ENCODE peak calls at places on chromosomes 11 and 22, in four cellular contexts. L, N, E and M are unnamed samples.

GRCh38 chr22:41827671-41828070 is 5.2 kb upstream of the SREBF2 start:
- DNase-seq in L (no peak), N (no peak), E (no peak), M (no peak)

GRCh38 chr11:68589817-68590216 is 94.5 kb upstream of the GAL start:
- DNase-seq in N (no peak), L (no peak), E (no peak), M (no peak)

GRCh38 chr11:17075506-17075905 is 2.0 kb downstream of the RPS13 start:
- DNase-seq in N (no peak), E (no peak), L (no peak), M (no peak)

GRCh38 chr11:134272381-134273316 is 3.5 kb upstream of the GLB1L3 start:
- DNase-seq in L (no peak), E (no peak), N (no peak), M (no peak)

GRCh38 chr11:113182288-113182687 is 132.1 kb upstream of the TTC12 start:
- DNase-seq in N (no peak), L (no peak), E (no peak), M (no peak)

GRCh38 chr11:12127206-12127898 is 17.0 kb downstream of the MICAL2 start:
- DNase-seq in L (no peak), E (no peak), N (no peak), M (no peak)

GRCh38 chr11:48094643-48095339 is 114.4 kb downstream of the PTPRJ start:
- DNase-seq in E (no peak), N (no peak), L (no peak), M (no peak)

GRCh38 chr11:11211888-11212287 is 141.2 kb downstream of the CSNK2A3 start:
- DNase-seq in L (no peak), E (no peak), N (no peak), M (no peak)

GRCh38 chr11:32173435-32173834 is 82.6 kb downstream of the RCN1 start:
- DNase-seq in E (no peak), N (peak), L (peak), M (peak)

GRCh38 chr11:106917973-106918372 is 100.3 kb downstream of the GUCY1A2 start:
- DNase-seq in N (no peak), E (no peak), L (no peak), M (no peak)

GRCh38 chr11:6737872-6738466 is 33.8 kb downstream of the OR2AG2 start:
- DNase-seq in E (no peak), N (peak), L (peak), M (no peak)

GRCh38 chr11:88175004-88175706 is at the start of gene RAB38:
- DNase-seq in N (peak), L (no peak), E (no peak), M (peak)

GRCh38 chr11:44680982-44681597 is 45.7 kb upstream of the TSPAN18 start:
- DNase-seq in L (no peak), E (no peak), N (no peak), M (no peak)

GRCh38 chr11:1628506-1629325 is 859 bp upstream of the KRTAP5-5 start:
- DNase-seq in E (no peak), L (peak), N (peak), M (peak)

GRCh38 chr11:116842909-116843308 is 5.5 kb upstream of the APOA1 start:
- DNase-seq in N (peak), E (no peak), L (no peak), M (peak)

GRCh38 chr11:121595717-121596156 is 143.0 kb upstream of the SORL1-AS1 start:
- DNase-seq in L (peak), N (no peak), E (no peak), M (peak)

GRCh38 chr22:41245917-41246499 is 5.3 kb upstream of the CHADL start:
- DNase-seq in E (no peak), N (no peak), L (no peak), M (no peak)

GRCh38 chr22:41352058-41352457 is 29.7 kb upstream of the TEF start:
- DNase-seq in E (no peak), N (no peak), L (peak), M (no peak)

GRCh38 chr11:34501500-34501899 is 12.1 kb downstream of the ELF5 start:
- DNase-seq in E (no peak), L (no peak), N (no peak), M (peak)

GRCh38 chr22:43154887-43155536 is 3.7 kb downstream of the TSPO start:
- DNase-seq in E (no peak), N (peak), L (no peak), M (peak)

GRCh38 chr22:36397081-36397766 is 9.5 kb upstream of the MYH9 start:
- DNase-seq in N (no peak), E (no peak), L (peak), M (peak)

GRCh38 chr11:92769125-92769524 is 200.3 kb upstream of the MTNR1B start:
- DNase-seq in L (no peak), E (no peak), N (no peak), M (no peak)

GRCh38 chr22:45400046-45400445 is 13.4 kb downstream of the SMC1B start:
- DNase-seq in E (no peak), N (no peak), L (no peak), M (no peak)

GRCh38 chr11:79040348-79040747 is 400.5 kb downstream of the TENM4 start:
- DNase-seq in E (no peak), N (no peak), L (no peak), M (no peak)

GRCh38 chr11:18731949-18732821 is 6.2 kb upstream of the IGSF22 start:
- DNase-seq in L (peak), E (peak), N (peak), M (peak)

GRCh38 chr11:133403900-133404299 is 128.4 kb downstream of the OPCML start:
- DNase-seq in E (no peak), N (no peak), L (no peak), M (no peak)

GRCh38 chr11:72655896-72656464 is 18.2 kb downstream of the PDE2A start:
- DNase-seq in L (no peak), N (no peak), E (no peak), M (no peak)

GRCh38 chr22:36279219-36279666 is 26.3 kb downstream of the APOL1 start:
- DNase-seq in L (no peak), N (no peak), E (no peak), M (no peak)

GRCh38 chr11:95912902-95913560 is 10.9 kb downstream of the MTMR2 start:
- DNase-seq in L (no peak), N (no peak), E (no peak), M (no peak)

GRCh38 chr11:77199346-77199745 is 71.3 kb downstream of the MYO7A start:
- DNase-seq in L (no peak), N (peak), E (no peak), M (no peak)

GRCh38 chr11:3808846-3809623 is 675 bp downstream of the PGAP2 start:
- DNase-seq in E (no peak), L (peak), N (peak), M (peak)

GRCh38 chr11:8766043-8766992 is 83.7 kb downstream of the RPL27A start:
- DNase-seq in L (no peak), N (peak), E (no peak), M (no peak)

GRCh38 chr11:108752297-108752751 is 87.5 kb downstream of the DDX10 start:
- DNase-seq in L (no peak), N (no peak), E (no peak), M (no peak)

GRCh38 chr11:57764527-57764926 is 2.9 kb downstream of the CTNND1 start:
- DNase-seq in N (no peak), L (no peak), E (no peak), M (no peak)

GRCh38 chr11:125952973-125953372 is 7.1 kb downstream of the VSIG10L2 start:
- DNase-seq in N (peak), E (no peak), L (no peak), M (peak)

GRCh38 chr11:110093407-110094297 is 460 bp downstream of the ZC3H12C start:
- DNase-seq in L (no peak), N (peak), E (peak), M (peak)
- TF ChIP-seq POLR2A in L (no peak), N (no peak), E (peak), M (peak)

GRCh38 chr22:47142427-47143046 is 380.1 kb downstream of the TBC1D22A start:
- DNase-seq in E (no peak), L (no peak), N (no peak), M (no peak)

GRCh38 chr22:47145883-47146282 is 383.4 kb downstream of the TBC1D22A start:
- DNase-seq in E (no peak), N (no peak), L (no peak), M (no peak)

GRCh38 chr22:47144076-47144765 is 381.8 kb downstream of the TBC1D22A start:
- DNase-seq in N (peak), E (no peak), L (no peak), M (peak)

GRCh38 chr22:47144791-47145425 is 382.5 kb downstream of the TBC1D22A start:
- DNase-seq in L (no peak), E (no peak), N (peak), M (peak)

DNA sequence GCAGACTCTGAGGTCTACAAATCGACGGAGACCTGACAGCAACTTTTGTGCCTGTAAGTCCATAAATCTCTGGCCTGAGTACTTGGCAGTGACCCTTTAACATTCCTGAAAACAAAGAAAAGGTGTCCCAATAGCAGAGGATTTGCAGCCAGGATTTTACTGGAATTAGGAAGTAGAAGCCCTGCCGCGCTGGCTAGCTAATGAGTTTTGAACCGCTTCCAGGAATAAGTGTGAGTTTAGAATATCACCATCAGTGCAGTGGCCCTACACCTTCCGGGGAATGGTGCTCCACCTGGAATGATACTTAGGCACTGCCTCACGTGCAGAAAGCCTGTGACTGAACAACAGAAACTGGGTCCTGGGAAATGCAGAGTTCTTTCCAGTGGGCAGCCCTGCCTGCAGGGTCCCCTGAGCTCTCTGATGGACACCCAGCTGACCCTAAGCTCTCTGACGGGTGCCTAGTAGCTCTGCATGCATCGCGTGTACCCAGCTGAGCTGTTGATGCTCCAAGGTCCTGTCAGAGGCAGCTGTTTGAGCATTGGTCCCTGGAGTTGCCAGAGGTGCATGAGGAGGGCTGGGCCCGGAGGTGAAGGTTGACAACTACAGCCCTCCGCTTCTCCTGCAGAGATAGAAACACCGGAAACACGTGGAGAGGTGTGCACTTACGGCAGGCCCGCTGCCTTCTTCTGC is 380.9 kb downstream of the TBC1D22A start:
- DNase-seq in L (no peak), E (no peak), N (peak), M (peak)
- TF ChIP-seq EP300 in L (no peak), E (no peak), N (no peak), M (no peak)

GRCh38 chr22:38733329-38734202 is 22.2 kb downstream of the SUN2 start:
- DNase-seq in N (peak), L (peak), E (peak), M (peak)
- TF ChIP-seq POLR2A in N (no peak), L (no peak), E (no peak), M (no peak)

GRCh38 chr11:114343020-114343419 is 46.8 kb downstream of the NNMT start:
- DNase-seq in N (no peak), E (no peak), L (no peak), M (no peak)

GRCh38 chr11:114343493-114343892 is 47.3 kb downstream of the NNMT start:
- DNase-seq in N (no peak), E (no peak), L (no peak), M (no peak)

GRCh38 chr11:114344494-114344893 is 48.3 kb downstream of the NNMT start:
- DNase-seq in N (no peak), E (no peak), L (no peak), M (no peak)

GRCh38 chr11:114342476-114342875 is 46.3 kb downstream of the NNMT start:
- DNase-seq in L (no peak), E (no peak), N (no peak), M (no peak)

GRCh38 chr11:114340311-114341131 is 44.3 kb downstream of the NNMT start:
- DNase-seq in N (peak), L (peak), E (peak), M (no peak)
- TF ChIP-seq EP300 in N (no peak), L (no peak), E (no peak), M (no peak)

DNA sequence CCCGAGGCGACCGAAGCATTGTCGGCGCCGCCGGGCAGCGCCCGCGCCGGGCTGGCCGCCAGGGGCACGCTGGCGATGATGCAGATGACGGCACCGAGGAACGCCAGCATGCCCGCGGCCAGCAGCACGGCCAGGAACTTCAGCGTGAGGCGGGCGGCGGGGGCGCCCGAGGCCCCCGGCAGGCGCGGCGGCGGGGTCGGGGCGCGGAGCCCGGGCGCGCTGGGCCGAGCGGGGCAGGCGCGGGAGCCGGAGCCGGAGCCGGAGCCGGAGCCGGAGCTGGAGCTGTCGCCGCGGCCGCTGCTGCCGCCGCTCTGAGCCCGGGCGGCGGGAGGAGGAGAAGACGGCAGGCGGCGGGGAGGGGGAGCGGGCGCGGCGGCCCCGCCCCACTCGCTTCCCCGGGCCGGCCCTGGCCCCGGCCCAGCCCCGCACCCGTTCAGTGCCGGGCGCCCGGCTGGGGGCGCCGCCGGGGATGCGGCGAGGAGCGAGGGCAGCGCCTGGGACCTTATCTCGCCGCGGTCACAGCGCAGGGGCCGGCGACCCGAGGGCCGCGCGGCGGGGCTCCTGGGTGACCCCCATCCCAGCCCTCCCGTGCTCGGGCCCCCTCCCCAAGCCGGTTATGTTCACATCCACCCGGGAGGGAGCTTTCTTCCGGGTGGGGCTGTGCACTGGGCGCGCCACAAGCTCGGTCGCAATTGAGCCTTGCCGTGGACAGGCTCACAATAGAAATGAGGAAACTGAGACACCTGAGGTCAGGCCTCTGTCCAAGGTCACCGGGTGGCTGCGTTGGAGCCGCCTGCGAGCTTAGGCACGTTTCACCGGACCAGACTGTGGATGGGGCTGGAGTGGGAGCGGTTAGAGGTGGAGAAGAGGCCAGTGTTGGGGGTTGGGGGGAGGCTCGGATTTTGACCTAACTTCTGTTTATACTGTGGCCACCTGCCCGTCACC is at the start of gene NPTXR:
- DNase-seq in L (peak), N (peak), E (no peak), M (no peak)
- TF ChIP-seq POLR2A in L (peak), N (no peak), E (no peak), M (no peak)

DNA sequence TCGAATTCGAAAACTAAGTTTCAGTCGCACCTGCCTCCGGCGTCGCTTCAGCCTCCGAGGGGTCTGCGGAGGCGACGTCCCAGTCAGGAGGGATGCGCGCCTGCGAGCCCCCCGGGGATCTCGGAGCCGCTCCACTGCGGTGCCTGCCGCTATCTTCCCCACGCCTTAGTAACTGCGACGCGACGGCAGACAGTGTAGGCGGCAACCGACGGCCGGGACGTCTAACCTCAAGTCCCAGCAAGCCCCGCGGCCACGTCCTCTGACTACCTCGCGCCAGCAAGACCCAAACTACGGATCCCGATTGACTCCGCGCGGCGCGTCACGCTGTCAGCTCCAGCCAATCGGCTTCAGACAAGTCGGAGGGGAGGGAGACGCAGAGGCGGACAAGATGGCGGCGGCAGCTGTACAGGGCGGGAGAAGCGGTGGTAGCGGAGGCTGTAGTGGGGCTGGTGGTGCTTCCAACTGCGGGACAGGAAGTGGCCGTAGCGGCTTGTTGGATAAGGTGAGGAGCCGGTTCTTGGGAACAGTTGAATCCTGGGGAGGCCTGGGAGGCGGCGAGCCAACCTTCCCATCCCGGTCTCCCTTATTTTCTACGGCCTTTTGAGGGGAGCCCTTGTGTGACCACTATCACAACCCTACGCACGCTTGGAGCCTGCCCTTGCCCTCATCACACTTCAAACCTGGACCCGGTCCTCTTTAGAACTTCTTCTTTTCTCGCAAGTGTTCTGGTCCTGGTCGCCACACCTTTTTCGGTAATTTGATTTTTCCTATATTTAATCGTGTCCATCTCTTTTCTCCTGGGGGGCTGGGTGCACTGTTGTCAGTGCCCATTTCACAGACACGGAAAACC is at the start of the genes SPCS2 and XRRA1:
- DNase-seq in N (peak), E (peak), L (peak), M (peak)
- TF ChIP-seq EP300 in N (no peak), E (peak), L (no peak), M (peak)

DNA sequence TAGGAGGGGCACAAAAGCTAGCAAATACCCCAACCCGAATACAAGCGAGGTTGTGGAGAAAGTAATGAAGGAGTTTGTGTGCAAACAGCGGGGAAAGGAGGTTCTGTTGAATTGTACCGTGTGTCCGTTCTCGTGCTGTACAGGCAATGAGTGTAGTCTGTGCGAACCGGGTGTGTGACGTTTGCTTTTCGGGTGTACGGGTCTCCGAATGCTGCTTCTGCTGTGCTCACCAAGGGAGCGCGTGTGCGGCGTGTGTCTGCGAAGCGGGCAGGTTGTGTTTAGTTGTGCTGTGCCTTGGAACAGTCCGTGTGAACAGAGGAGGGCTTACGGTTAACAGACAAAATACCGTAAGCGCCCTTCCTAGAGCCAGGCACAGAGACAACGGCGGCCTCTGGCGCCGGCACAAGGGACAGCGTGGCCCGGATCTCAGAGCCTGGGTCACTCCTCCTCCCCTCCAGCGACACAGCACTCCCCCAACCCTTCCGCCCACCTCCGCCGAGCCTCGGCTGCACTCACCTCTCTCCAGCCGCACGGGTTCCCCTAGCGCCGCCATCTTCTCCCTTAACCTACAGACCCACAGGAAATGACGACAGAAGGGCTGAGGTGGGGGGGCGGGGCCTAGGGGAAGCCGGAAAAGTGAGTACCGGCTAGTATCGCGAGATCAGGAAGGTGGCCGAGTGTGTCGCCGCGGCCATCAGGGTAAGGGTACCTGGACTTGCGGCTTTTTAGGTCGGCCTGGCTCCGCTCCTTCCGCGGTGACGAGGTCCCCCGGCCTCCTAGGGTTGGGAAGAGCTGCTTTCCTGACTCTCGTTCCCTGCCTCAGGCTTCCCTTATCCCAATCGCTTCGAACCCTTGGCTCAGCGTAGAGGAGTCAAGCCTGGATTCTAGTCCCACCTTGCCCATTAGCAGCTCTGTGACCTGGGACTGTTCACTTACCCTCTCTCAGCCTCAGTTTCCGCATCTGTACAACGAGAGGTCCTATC is at the start of gene LIN7C:
- DNase-seq in N (peak), L (peak), E (peak), M (peak)
- TF ChIP-seq POLR2A in N (peak), L (peak), E (peak), M (no peak)

GRCh38 chr22:19629720-19630419 is 84.4 kb upstream of the SEPTIN5 start:
- DNase-seq in N (peak), E (peak), L (peak), M (no peak)
- TF ChIP-seq EP300 in N (no peak), E (no peak), L (no peak), M (no peak)

GRCh38 chr22:50208939-50209892 is 8.4 kb downstream of the SELENOO start:
- DNase-seq in E (no peak), L (no peak), N (no peak), M (peak)
- TF ChIP-seq POLR2A in E (no peak), L (no peak), N (no peak), M (no peak)